ENCODE peak calls at places on chromosome 4, in five cellular contexts. One of them, this sample, is unnamed.

GRCh38 chr4:80265571-80266266 is 745 bp upstream of the FGF5 start:
- DNase-seq in right lobe of liver: no peak
- DNase-seq in Caco-2: no peak
- DNase-seq in PC-3: peak
- DNase-seq in fibroblast of mammary gland: peak
- DNase-seq in this sample: peak

GRCh38 chr4:131054489-131055019 is 1958.6 kb downstream of the C4orf33 start:
- DNase-seq in PC-3: no peak
- DNase-seq in fibroblast of mammary gland: no peak
- DNase-seq in right lobe of liver: no peak
- DNase-seq in Caco-2: no peak
- DNase-seq in this sample: no peak

GRCh38 chr4:76096076-76096475 is 21.6 kb downstream of the ART3 start:
- DNase-seq in fibroblast of mammary gland: no peak
- DNase-seq in PC-3: no peak
- DNase-seq in Caco-2: no peak
- DNase-seq in right lobe of liver: no peak
- DNase-seq in this sample: no peak

GRCh38 chr4:85717847-85718246 is 242.9 kb downstream of the ARHGAP24 start:
- DNase-seq in fibroblast of mammary gland: no peak
- DNase-seq in Caco-2: no peak
- DNase-seq in PC-3: no peak
- DNase-seq in right lobe of liver: no peak
- DNase-seq in this sample: no peak

GRCh38 chr4:10666616-10667015 is 18.0 kb downstream of the CLNK start:
- DNase-seq in fibroblast of mammary gland: no peak
- DNase-seq in Caco-2: no peak
- DNase-seq in PC-3: no peak
- DNase-seq in right lobe of liver: no peak
- DNase-seq in this sample: no peak

GRCh38 chr4:2465032-2465431 is 3.9 kb upstream of the RNF4 start:
- DNase-seq in Caco-2: no peak
- DNase-seq in right lobe of liver: no peak
- DNase-seq in PC-3: no peak
- DNase-seq in fibroblast of mammary gland: no peak
- DNase-seq in this sample: no peak

GRCh38 chr4:122232633-122233032 is 80.5 kb downstream of the BLTP1 start:
- DNase-seq in PC-3: no peak
- DNase-seq in fibroblast of mammary gland: no peak
- DNase-seq in right lobe of liver: no peak
- DNase-seq in Caco-2: no peak
- DNase-seq in this sample: no peak

GRCh38 chr4:183241771-183242170 is 78.3 kb downstream of the CLDN22 start:
- DNase-seq in right lobe of liver: no peak
- DNase-seq in fibroblast of mammary gland: no peak
- DNase-seq in PC-3: peak
- DNase-seq in Caco-2: no peak
- DNase-seq in this sample: peak

GRCh38 chr4:176436500-176436973 is 116.8 kb downstream of the SPCS3 start:
- DNase-seq in right lobe of liver: no peak
- DNase-seq in PC-3: peak
- DNase-seq in fibroblast of mammary gland: peak
- DNase-seq in Caco-2: no peak
- DNase-seq in this sample: peak

GRCh38 chr4:158193171-158193749 is 17.0 kb upstream of the TMEM144 start:
- DNase-seq in Caco-2: no peak
- DNase-seq in fibroblast of mammary gland: peak
- DNase-seq in right lobe of liver: no peak
- DNase-seq in PC-3: peak
- DNase-seq in this sample: peak

GRCh38 chr4:53702334-53703266 is 111.3 kb upstream of the LNX1 start:
- DNase-seq in PC-3: peak
- DNase-seq in fibroblast of mammary gland: peak
- DNase-seq in Caco-2: no peak
- DNase-seq in right lobe of liver: peak
- DNase-seq in this sample: peak

GRCh38 chr4:89992744-89993143 is 98.1 kb downstream of the MMRN1 start:
- DNase-seq in right lobe of liver: no peak
- DNase-seq in Caco-2: no peak
- DNase-seq in fibroblast of mammary gland: no peak
- DNase-seq in PC-3: no peak
- DNase-seq in this sample: no peak

GRCh38 chr4:77636902-77637301 is 31.3 kb downstream of the CXCL13 start:
- DNase-seq in Caco-2: no peak
- DNase-seq in fibroblast of mammary gland: peak
- DNase-seq in right lobe of liver: no peak
- DNase-seq in PC-3: peak
- DNase-seq in this sample: peak

GRCh38 chr4:40557741-40558140 is 71.9 kb downstream of the RBM47 start:
- DNase-seq in fibroblast of mammary gland: no peak
- DNase-seq in right lobe of liver: no peak
- DNase-seq in Caco-2: no peak
- DNase-seq in PC-3: no peak
- DNase-seq in this sample: peak

GRCh38 chr4:81032174-81032551 is 1.7 kb downstream of the BMP3 start:
- DNase-seq in PC-3: peak
- DNase-seq in right lobe of liver: no peak
- DNase-seq in Caco-2: no peak
- DNase-seq in fibroblast of mammary gland: no peak
- DNase-seq in this sample: no peak

GRCh38 chr4:84804126-84804525 is 162.4 kb downstream of the WDFY3 start:
- DNase-seq in fibroblast of mammary gland: peak
- DNase-seq in PC-3: no peak
- DNase-seq in right lobe of liver: no peak
- DNase-seq in Caco-2: no peak
- DNase-seq in this sample: peak

GRCh38 chr4:164876680-164877324 is at the start of gene APELA:
- DNase-seq in fibroblast of mammary gland: no peak
- DNase-seq in Caco-2: peak
- DNase-seq in right lobe of liver: no peak
- DNase-seq in PC-3: peak
- DNase-seq in this sample: no peak

GRCh38 chr4:52659722-52660261 is 691 bp upstream of the USP46 start:
- DNase-seq in Caco-2: peak
- DNase-seq in PC-3: peak
- DNase-seq in fibroblast of mammary gland: no peak
- DNase-seq in right lobe of liver: peak
- DNase-seq in this sample: peak

GRCh38 chr4:10006236-10006603 is 15.1 kb downstream of the SLC2A9 start:
- DNase-seq in Caco-2: no peak
- DNase-seq in right lobe of liver: peak
- DNase-seq in fibroblast of mammary gland: peak
- DNase-seq in PC-3: peak
- DNase-seq in this sample: peak

GRCh38 chr4:1194028-1194900 is 21.9 kb upstream of the SPON2 start:
- DNase-seq in Caco-2: peak
- DNase-seq in fibroblast of mammary gland: peak
- DNase-seq in right lobe of liver: peak
- DNase-seq in PC-3: no peak
- DNase-seq in this sample: peak

GRCh38 chr4:78058591-78059523 is 1.7 kb downstream of the FRAS1 start:
- DNase-seq in right lobe of liver: peak
- DNase-seq in Caco-2: peak
- DNase-seq in PC-3: peak
- DNase-seq in fibroblast of mammary gland: peak
- DNase-seq in this sample: peak

GRCh38 chr4:47469951-47470350 is 6.4 kb upstream of the COMMD8 start:
- DNase-seq in PC-3: no peak
- DNase-seq in Caco-2: no peak
- DNase-seq in fibroblast of mammary gland: no peak
- DNase-seq in right lobe of liver: no peak
- DNase-seq in this sample: peak

GRCh38 chr4:95293014-95293413 is 255.8 kb downstream of the UNC5C start:
- DNase-seq in right lobe of liver: no peak
- DNase-seq in Caco-2: no peak
- DNase-seq in fibroblast of mammary gland: no peak
- DNase-seq in PC-3: no peak
- DNase-seq in this sample: no peak

GRCh38 chr4:41748788-41749445 is 392 bp upstream of the PHOX2B start:
- DNase-seq in fibroblast of mammary gland: no peak
- DNase-seq in PC-3: no peak
- DNase-seq in right lobe of liver: no peak
- DNase-seq in Caco-2: no peak
- DNase-seq in this sample: no peak

GRCh38 chr4:152220201-152220666 is 315.7 kb downstream of the FBXW7 start:
- DNase-seq in right lobe of liver: no peak
- DNase-seq in PC-3: peak
- DNase-seq in Caco-2: no peak
- DNase-seq in fibroblast of mammary gland: peak
- DNase-seq in this sample: peak

GRCh38 chr4:183073838-183074145 is 25.3 kb upstream of the WWC2 start:
- DNase-seq in fibroblast of mammary gland: no peak
- DNase-seq in right lobe of liver: no peak
- DNase-seq in Caco-2: no peak
- DNase-seq in PC-3: no peak
- DNase-seq in this sample: no peak

GRCh38 chr4:86013623-86014022 is 346.2 kb downstream of the MAPK10 start:
- DNase-seq in Caco-2: no peak
- DNase-seq in right lobe of liver: no peak
- DNase-seq in PC-3: no peak
- DNase-seq in fibroblast of mammary gland: peak
- DNase-seq in this sample: peak

GRCh38 chr4:130336585-130337217 is 1240.7 kb downstream of the C4orf33 start:
- DNase-seq in right lobe of liver: no peak
- DNase-seq in PC-3: no peak
- DNase-seq in Caco-2: no peak
- DNase-seq in fibroblast of mammary gland: peak
- DNase-seq in this sample: peak

GRCh38 chr4:84401669-84402068 is 97.4 kb downstream of the NKX6-1 start:
- DNase-seq in fibroblast of mammary gland: no peak
- DNase-seq in Caco-2: no peak
- DNase-seq in PC-3: peak
- DNase-seq in right lobe of liver: no peak
- DNase-seq in this sample: no peak

GRCh38 chr4:184384056-184384809 is 90.1 kb downstream of the IRF2 start:
- DNase-seq in fibroblast of mammary gland: peak
- DNase-seq in PC-3: peak
- DNase-seq in right lobe of liver: peak
- DNase-seq in Caco-2: peak
- DNase-seq in this sample: peak

GRCh38 chr4:80361329-80361900 is 25.9 kb downstream of the CFAP299 start:
- DNase-seq in fibroblast of mammary gland: peak
- DNase-seq in Caco-2: no peak
- DNase-seq in PC-3: peak
- DNase-seq in right lobe of liver: no peak
- DNase-seq in this sample: peak

GRCh38 chr4:6548201-6548881 is 26.6 kb upstream of the MAN2B2 start:
- DNase-seq in fibroblast of mammary gland: peak
- DNase-seq in PC-3: peak
- DNase-seq in right lobe of liver: no peak
- DNase-seq in Caco-2: peak
- DNase-seq in this sample: peak

GRCh38 chr4:6548882-6549230 is 26.1 kb upstream of the MAN2B2 start:
- DNase-seq in right lobe of liver: no peak
- DNase-seq in PC-3: no peak
- DNase-seq in Caco-2: no peak
- DNase-seq in fibroblast of mammary gland: no peak
- DNase-seq in this sample: no peak

GRCh38 chr4:6550821-6551220 is 24.2 kb upstream of the MAN2B2 start:
- DNase-seq in fibroblast of mammary gland: no peak
- DNase-seq in Caco-2: no peak
- DNase-seq in right lobe of liver: no peak
- DNase-seq in PC-3: no peak
- DNase-seq in this sample: no peak

GRCh38 chr4:6549890-6550620 is 24.9 kb upstream of the MAN2B2 start:
- DNase-seq in right lobe of liver: no peak
- DNase-seq in PC-3: no peak
- DNase-seq in fibroblast of mammary gland: no peak
- DNase-seq in Caco-2: no peak
- DNase-seq in this sample: no peak

DNA sequence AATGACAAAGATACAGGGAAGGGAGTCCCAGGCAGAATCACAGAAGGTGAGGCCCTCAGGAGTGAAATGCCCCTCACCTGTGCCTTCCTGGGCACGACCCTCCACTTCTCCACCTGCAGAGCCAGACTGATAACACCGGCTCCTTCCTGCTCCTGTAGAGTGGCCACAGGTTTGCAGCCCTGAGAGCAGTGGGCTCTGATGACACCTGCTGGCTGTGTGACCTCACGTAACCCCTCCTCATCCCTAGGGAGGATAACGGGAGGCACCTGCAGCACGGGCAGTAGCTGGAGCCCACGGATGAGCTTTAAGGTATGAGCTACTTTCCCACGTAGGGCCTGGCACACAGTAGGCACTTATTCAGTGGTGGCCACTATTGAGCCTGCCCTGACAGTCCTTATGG is 25.5 kb upstream of the MAN2B2 start:
- DNase-seq in right lobe of liver: no peak
- DNase-seq in PC-3: no peak
- DNase-seq in fibroblast of mammary gland: no peak
- DNase-seq in Caco-2: no peak
- DNase-seq in this sample: no peak
- TF ChIP-seq CTCF in right lobe of liver: no peak
- TF ChIP-seq CTCF in PC-3: no peak
- TF ChIP-seq CTCF in fibroblast of mammary gland: no peak
- TF ChIP-seq CTCF in Caco-2: no peak
- TF ChIP-seq CTCF in this sample: no peak

GRCh38 chr4:26826721-26827120 is 33.9 kb upstream of the STIM2 start:
- DNase-seq in fibroblast of mammary gland: no peak
- DNase-seq in PC-3: no peak
- DNase-seq in right lobe of liver: peak
- DNase-seq in Caco-2: no peak
- DNase-seq in this sample: no peak
- H3K4me3 ChIP-seq in fibroblast of mammary gland: no peak
- H3K4me3 ChIP-seq in PC-3: no peak
- H3K4me3 ChIP-seq in right lobe of liver: no peak
- H3K4me3 ChIP-seq in Caco-2: no peak
- H3K4me3 ChIP-seq in this sample: no peak

GRCh38 chr4:108172780-108173598 is 4.3 kb upstream of the LEF1 start:
- DNase-seq in fibroblast of mammary gland: peak
- DNase-seq in right lobe of liver: peak
- DNase-seq in Caco-2: peak
- DNase-seq in PC-3: peak
- DNase-seq in this sample: peak
- TF ChIP-seq CTCF in fibroblast of mammary gland: no peak
- TF ChIP-seq CTCF in right lobe of liver: no peak
- TF ChIP-seq CTCF in Caco-2: no peak
- TF ChIP-seq CTCF in PC-3: no peak
- TF ChIP-seq CTCF in this sample: no peak

DNA sequence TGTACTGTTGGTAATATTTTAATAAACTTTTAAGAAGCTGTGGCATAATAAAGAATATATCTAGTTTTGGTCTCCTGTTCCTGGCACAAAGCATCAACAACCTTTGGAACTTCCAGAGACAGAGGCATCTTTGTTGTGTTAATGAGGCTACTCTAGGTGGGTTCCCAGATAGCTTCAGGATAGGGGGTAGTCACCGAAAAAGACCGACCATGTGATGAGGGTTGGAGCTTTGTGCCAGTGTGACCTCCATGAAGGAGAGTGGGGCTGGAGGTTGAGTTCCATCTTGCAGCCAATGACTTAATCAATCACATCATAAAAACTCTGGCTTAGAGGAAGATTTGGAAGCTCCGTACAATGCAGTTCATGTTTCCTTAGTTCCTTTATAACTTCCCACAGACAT is 9.9 kb downstream of the PPAT start:
- DNase-seq in Caco-2: no peak
- DNase-seq in right lobe of liver: no peak
- DNase-seq in PC-3: no peak
- DNase-seq in fibroblast of mammary gland: no peak
- DNase-seq in this sample: no peak
- H3K4me3 ChIP-seq in Caco-2: no peak
- H3K4me3 ChIP-seq in right lobe of liver: no peak
- H3K4me3 ChIP-seq in PC-3: no peak
- H3K4me3 ChIP-seq in fibroblast of mammary gland: no peak
- H3K4me3 ChIP-seq in this sample: no peak

This sample was measured in fibroblast of the aortic adventitia.